ENCODE peak calls at places on chromosome 10, in six cellular contexts. One of them, this sample, is unnamed.

GRCh38 chr10:1120761-1121160 is 64.6 kb downstream of the WDR37 start:
- DNase-seq in BJ: no peak
- DNase-seq in SJSA1: no peak
- DNase-seq in ACHN: no peak
- DNase-seq in RCC 7860: no peak
- DNase-seq in AG04450: no peak
- DNase-seq in this sample: no peak

GRCh38 chr10:58064714-58065528 is 202.8 kb downstream of the IPMK start:
- DNase-seq in AG04450: peak
- DNase-seq in ACHN: peak
- DNase-seq in SJSA1: peak
- DNase-seq in RCC 7860: peak
- DNase-seq in BJ: no peak
- DNase-seq in this sample: peak

GRCh38 chr10:116211682-116212081 is 61.3 kb downstream of the GFRA1 start:
- DNase-seq in ACHN: peak
- DNase-seq in BJ: peak
- DNase-seq in RCC 7860: peak
- DNase-seq in SJSA1: peak
- DNase-seq in AG04450: peak
- DNase-seq in this sample: peak

GRCh38 chr10:129442866-129443265 is 24.2 kb upstream of the MGMT start:
- DNase-seq in AG04450: no peak
- DNase-seq in BJ: no peak
- DNase-seq in ACHN: no peak
- DNase-seq in RCC 7860: no peak
- DNase-seq in SJSA1: no peak
- DNase-seq in this sample: no peak

GRCh38 chr10:14583967-14584366 is 190.7 kb downstream of the FAM107B start:
- DNase-seq in RCC 7860: no peak
- DNase-seq in SJSA1: no peak
- DNase-seq in AG04450: no peak
- DNase-seq in ACHN: no peak
- DNase-seq in BJ: no peak
- DNase-seq in this sample: no peak

GRCh38 chr10:106189254-106189653 is 975.3 kb downstream of the SORCS1 start:
- DNase-seq in BJ: no peak
- DNase-seq in ACHN: peak
- DNase-seq in SJSA1: no peak
- DNase-seq in AG04450: no peak
- DNase-seq in RCC 7860: no peak
- DNase-seq in this sample: no peak

GRCh38 chr10:2935647-2936386 is 131.5 kb upstream of the PFKP start:
- DNase-seq in ACHN: no peak
- DNase-seq in RCC 7860: no peak
- DNase-seq in AG04450: no peak
- DNase-seq in SJSA1: no peak
- DNase-seq in BJ: no peak
- DNase-seq in this sample: no peak

GRCh38 chr10:118472415-118472814 is 123.0 kb downstream of the PRLHR start:
- DNase-seq in AG04450: no peak
- DNase-seq in RCC 7860: no peak
- DNase-seq in BJ: no peak
- DNase-seq in ACHN: no peak
- DNase-seq in SJSA1: no peak
- DNase-seq in this sample: no peak

GRCh38 chr10:114653926-114654325 is 4.1 kb downstream of the ABLIM1 start:
- DNase-seq in RCC 7860: no peak
- DNase-seq in SJSA1: no peak
- DNase-seq in ACHN: no peak
- DNase-seq in AG04450: no peak
- DNase-seq in BJ: no peak
- DNase-seq in this sample: no peak

GRCh38 chr10:71232089-71232998 is 20.0 kb downstream of the UNC5B start:
- DNase-seq in SJSA1: no peak
- DNase-seq in AG04450: no peak
- DNase-seq in ACHN: no peak
- DNase-seq in BJ: no peak
- DNase-seq in RCC 7860: no peak
- DNase-seq in this sample: no peak

This sample was measured in kidney epithelial cell.